ENCODE peak calls at places on chromosomes 7 and 10, in five cellular contexts. Z is IMR-90; W is C1 segment of cervical spinal cord; T is HTR-8/SVneo; X is activated naive CD4-positive, alpha-beta T cell treated with anti-CD3 and anti-CD28 coated beads, Interleukin-2, amount 50 U/mL, for 72 hours. S is an unnamed sample.

GRCh38 chr7:71637578-71637977 is 505.6 kb downstream of the GALNT17 start:
- DNase-seq in T (no peak), X (no peak), Z (no peak), W (peak), S (no peak)

GRCh38 chr7:16550671-16551070 is 24.0 kb downstream of the LRRC72 start:
- DNase-seq in X (no peak), T (no peak), Z (no peak), W (no peak), S (no peak)

GRCh38 chr7:75943864-75944263 is 28.9 kb downstream of the POR start:
- DNase-seq in T (no peak), W (no peak), Z (peak), X (no peak), S (peak)

GRCh38 chr10:17064435-17064834 is 65.2 kb downstream of the CUBN start:
- DNase-seq in X (no peak), T (no peak), Z (peak), W (no peak), S (no peak)

GRCh38 chr10:90788987-90789386 is 68.9 kb downstream of the HTR7 start:
- DNase-seq in W (no peak), Z (no peak), T (no peak), X (no peak), S (no peak)

GRCh38 chr10:77403761-77404160 is 233.8 kb downstream of the KCNMA1 start:
- DNase-seq in Z (no peak), W (no peak), X (no peak), T (no peak), S (no peak)

GRCh38 chr7:2903686-2904162 is 59.6 kb upstream of the GNA12 start:
- DNase-seq in X (no peak), W (no peak), Z (no peak), T (no peak), S (no peak)

GRCh38 chr10:44261296-44261695 is 123.6 kb downstream of the CXCL12 start:
- DNase-seq in W (no peak), T (no peak), X (no peak), Z (no peak), S (no peak)

GRCh38 chr7:116828281-116828680 is 34.1 kb upstream of the CAPZA2 start:
- DNase-seq in T (no peak), X (no peak), W (no peak), Z (no peak), S (no peak)

GRCh38 chr10:101075775-101076174 is 14.0 kb downstream of the KAZALD1 start:
- DNase-seq in Z (no peak), T (no peak), W (no peak), X (no peak), S (no peak)

GRCh38 chr10:47438857-47439474 is 44.9 kb downstream of the ANXA8 start:
- DNase-seq in X (no peak), W (no peak), T (peak), Z (peak), S (peak)

GRCh38 chr10:88851706-88852105 is at the start of gene ANKRD22:
- DNase-seq in W (no peak), T (peak), X (no peak), Z (peak), S (peak)

GRCh38 chr7:137880432-137880831 is 33.7 kb upstream of the DGKI start:
- DNase-seq in X (no peak), W (no peak), T (no peak), Z (peak), S (no peak)

GRCh38 chr10:132071667-132072066 is 5.9 kb downstream of the JAKMIP3 start:
- DNase-seq in T (no peak), X (no peak), W (no peak), Z (no peak), S (no peak)

GRCh38 chr10:83935337-83935736 is 204.0 kb upstream of the GHITM start:
- DNase-seq in Z (no peak), X (no peak), T (no peak), W (no peak), S (no peak)

GRCh38 chr7:120695848-120696247 is 162.1 kb downstream of the TSPAN12 start:
- DNase-seq in X (no peak), W (no peak), Z (no peak), T (no peak), S (no peak)

GRCh38 chr7:93178213-93178612 is 30.0 kb upstream of the SAMD9L start:
- DNase-seq in X (no peak), Z (peak), T (no peak), W (no peak), S (no peak)

GRCh38 chr7:124030964-124031363 is 1.9 kb downstream of the TMEM229A start:
- DNase-seq in T (no peak), W (no peak), X (no peak), Z (no peak), S (no peak)

GRCh38 chr7:97971990-97972943 is 17.7 kb downstream of the OCM2 start:
- DNase-seq in T (peak), Z (peak), X (peak), W (peak), S (peak)

GRCh38 chr7:98284335-98285036 is 3.0 kb downstream of the BRI3 start:
- DNase-seq in W (peak), X (no peak), T (no peak), Z (peak), S (peak)

GRCh38 chr7:108234281-108234680 is 104.1 kb upstream of the LAMB4 start:
- DNase-seq in T (no peak), X (no peak), W (no peak), Z (peak), S (no peak)

GRCh38 chr7:152504367-152504766 is 68.6 kb upstream of the KMT2C start:
- DNase-seq in Z (no peak), X (no peak), T (no peak), W (no peak), S (no peak)

GRCh38 chr7:42227523-42227922 is 9.5 kb downstream of the GLI3 start:
- DNase-seq in Z (no peak), W (no peak), T (no peak), X (peak), S (no peak)

S was measured in LoVo.